ENCODE peak calls at places on chromosome 16, in ten cellular contexts. R, W, F, N, S, M, L, O, Z and I are unnamed samples.

GRCh38 chr16:51607202-51607756 is 456.2 kb upstream of the SALL1 start:
- DNase-seq in R (no peak), W (no peak), F (no peak), N (no peak), S (no peak), M (no peak), L (no peak), O (no peak), Z (no peak), I (peak; percentile 20)

GRCh38 chr16:27670071-27670825 is 120.3 kb downstream of the KATNIP start:
- DNase-seq in R (no peak), W (no peak), F (no peak), N (no peak), S (no peak), M (no peak), L (no peak), O (no peak), Z (no peak), I (no peak)

GRCh38 chr16:19835989-19836421 is 48.6 kb downstream of the GPRC5B start:
- DNase-seq in R (no peak), W (no peak), F (no peak), N (no peak), S (no peak), M (no peak), L (no peak), O (no peak), Z (no peak), I (no peak)

GRCh38 chr16:49869731-49870130 is 13.8 kb upstream of the ZNF423 start:
- DNase-seq in R (no peak), W (no peak), F (no peak), N (no peak), S (no peak), M (no peak), L (no peak), O (no peak), Z (no peak), I (no peak)

GRCh38 chr16:77679901-77680300 is 42.4 kb upstream of the NUDT7 start:
- DNase-seq in R (peak; percentile 35), W (no peak), F (no peak), N (peak; percentile 8), S (no peak), M (no peak), L (no peak), O (no peak), Z (no peak), I (no peak)

GRCh38 chr16:80718480-80719220 is 85.7 kb downstream of the CDYL2 start:
- DNase-seq in R (no peak), W (no peak), F (peak; percentile 47), N (no peak), S (no peak), M (no peak), L (no peak), O (no peak), Z (no peak), I (no peak)

GRCh38 chr16:2016407-2016922 is 3.1 kb upstream of the NPW start:
- DNase-seq in R (no peak), W (no peak), F (no peak), N (no peak), S (no peak), M (no peak), L (no peak), O (no peak), Z (no peak), I (no peak)

GRCh38 chr16:50711862-50712567 is 18.6 kb downstream of the NOD2 start:
- DNase-seq in R (no peak), W (no peak), F (peak; percentile 76), N (no peak), S (no peak), M (peak; percentile 80), L (no peak), O (no peak), Z (peak; percentile 27), I (no peak)

GRCh38 chr16:3017806-3018506 is at the start of gene CLDN6:
- DNase-seq in R (no peak), W (no peak), F (no peak), N (no peak), S (no peak), M (no peak), L (peak; percentile 73), O (no peak), Z (no peak), I (no peak)

GRCh38 chr16:89493776-89494175 is 3.4 kb upstream of the ANKRD11 start:
- DNase-seq in R (no peak), W (no peak), F (no peak), N (no peak), S (no peak), M (no peak), L (no peak), O (no peak), Z (no peak), I (no peak)

GRCh38 chr16:77789085-77789611 is 784 bp downstream of the VAT1L start:
- DNase-seq in R (no peak), W (no peak), F (no peak), N (no peak), S (no peak), M (no peak), L (no peak), O (no peak), Z (no peak), I (no peak)

GRCh38 chr16:79811541-79811940 is 211.0 kb upstream of the MAF start:
- DNase-seq in R (no peak), W (no peak), F (no peak), N (no peak), S (no peak), M (no peak), L (no peak), O (no peak), Z (no peak), I (no peak)

GRCh38 chr16:85221081-85221809 is 109.0 kb upstream of the CIBAR2 start:
- DNase-seq in R (no peak), W (no peak), F (no peak), N (no peak), S (no peak), M (no peak), L (no peak), O (no peak), Z (no peak), I (no peak)

GRCh38 chr16:6165330-6165984 is 1067.9 kb upstream of the EEF2KMT start:
- DNase-seq in R (peak; percentile 8), W (no peak), F (no peak), N (no peak), S (no peak), M (no peak), L (no peak), O (no peak), Z (no peak), I (no peak)

GRCh38 chr16:53068423-53068833 is 13.6 kb downstream of the CHD9 start:
- DNase-seq in R (peak; percentile 30), W (no peak), F (no peak), N (no peak), S (no peak), M (no peak), L (no peak), O (no peak), Z (no peak), I (no peak)